ENCODE peak calls at places on chromosomes 3 and 15, in seven cellular contexts. A is stimulated activated CD4-positive, alpha-beta T cell treated with anti-CD3 and anti-CD28 coated beads, Interleukin-15, amount 100 ng/mL, for 1 hour; T is foreskin fibroblast; W is EL; K is HuH-7.5; Q is GM23248; G is ACHN. M is an unnamed sample.

GRCh38 chr15:41585140-41586047 is 26.4 kb downstream of the TYRO3 start:
- DNase-seq in A (peak), T (peak), W (peak), K (no peak), Q (peak), G (peak), M (peak)

GRCh38 chr15:63908281-63908680 is 74.5 kb upstream of the HERC1 start:
- DNase-seq in A (no peak), T (no peak), W (no peak), K (no peak), Q (no peak), G (no peak), M (no peak)

GRCh38 chr15:89490550-89491315 is 5.7 kb downstream of the RHCG start:
- DNase-seq in A (no peak), T (no peak), W (no peak), K (no peak), Q (no peak), G (no peak), M (no peak)

GRCh38 chr3:177110308-177111254 is 86.7 kb downstream of the TBL1XR1 start:
- DNase-seq in A (no peak), T (no peak), W (no peak), K (no peak), Q (no peak), G (no peak), M (no peak)

GRCh38 chr3:10926831-10927521 is 65.6 kb upstream of the SLC6A1 start:
- DNase-seq in A (no peak), T (no peak), W (no peak), K (no peak), Q (peak), G (no peak), M (no peak)

GRCh38 chr15:71256934-71257333 is 141.7 kb downstream of the THSD4 start:
- DNase-seq in A (no peak), T (no peak), W (no peak), K (no peak), Q (no peak), G (no peak), M (peak)

GRCh38 chr3:183032904-183033555 is 52.7 kb upstream of the DCUN1D1 start:
- DNase-seq in A (no peak), T (no peak), W (no peak), K (no peak), Q (no peak), G (no peak), M (no peak)

GRCh38 chr3:71066356-71066755 is 517.2 kb downstream of the FOXP1 start:
- DNase-seq in A (no peak), T (no peak), W (no peak), K (no peak), Q (no peak), G (peak), M (no peak)

GRCh38 chr3:78050276-78051080 is 1010.6 kb downstream of the ROBO2 start:
- DNase-seq in A (no peak), T (peak), W (peak), K (no peak), Q (peak), G (peak), M (no peak)

GRCh38 chr15:81480645-81481053 is 106.6 kb upstream of the TMC3 start:
- DNase-seq in A (no peak), T (peak), W (peak), K (no peak), Q (peak), G (peak), M (peak)

GRCh38 chr15:83430436-83430835 is 16.7 kb upstream of the SH3GL3 start:
- DNase-seq in A (no peak), T (no peak), W (no peak), K (no peak), Q (no peak), G (no peak), M (no peak)

GRCh38 chr3:39426321-39426720 is 19.8 kb downstream of the RPSA start:
- DNase-seq in A (no peak), T (no peak), W (no peak), K (no peak), Q (no peak), G (no peak), M (no peak)

GRCh38 chr3:11719406-11720219 is 75.9 kb upstream of the VGLL4 start:
- DNase-seq in A (peak), T (peak), W (peak), K (peak), Q (peak), G (peak), M (peak)

GRCh38 chr3:53506110-53506762 is 11.8 kb downstream of the CACNA1D start:
- DNase-seq in A (no peak), T (no peak), W (no peak), K (no peak), Q (no peak), G (no peak), M (no peak)

GRCh38 chr15:92655178-92655995 is at the start of gene FAM174B:
- DNase-seq in A (peak), T (peak), W (peak), K (peak), Q (peak), G (no peak), M (no peak)

GRCh38 chr15:74208901-74209559 is 6.4 kb upstream of the STRA6 start:
- DNase-seq in A (no peak), T (no peak), W (peak), K (no peak), Q (no peak), G (peak), M (no peak)

GRCh38 chr3:69410301-69410700 is 24.4 kb upstream of the FRMD4B start:
- DNase-seq in A (peak), T (peak), W (peak), K (no peak), Q (peak), G (peak), M (peak)

GRCh38 chr15:60438626-60439025 is 40.3 kb downstream of the ICE2 start:
- DNase-seq in A (no peak), T (no peak), W (no peak), K (no peak), Q (no peak), G (no peak), M (no peak)

GRCh38 chr3:39435006-39435748 is 28.7 kb downstream of the RPSA start:
- DNase-seq in A (no peak), T (no peak), W (no peak), K (no peak), Q (no peak), G (no peak), M (no peak)

GRCh38 chr15:68552773-68553172 is 26.0 kb upstream of the CORO2B start:
- DNase-seq in A (no peak), T (peak), W (peak), K (no peak), Q (peak), G (no peak), M (no peak)

GRCh38 chr3:22937536-22937935 is 265.6 kb upstream of the UBE2E2 start:
- DNase-seq in A (no peak), T (peak), W (no peak), K (no peak), Q (no peak), G (no peak), M (no peak)

GRCh38 chr3:150545419-150546225 is 674 bp downstream of the SERP1 start:
- DNase-seq in A (peak), T (no peak), W (peak), K (no peak), Q (peak), G (peak), M (no peak)

GRCh38 chr3:183500981-183501704 is 54.4 kb downstream of the KLHL6 start:
- DNase-seq in A (no peak), T (no peak), W (no peak), K (no peak), Q (no peak), G (no peak), M (no peak)

GRCh38 chr3:38108649-38109579 is 28.0 kb downstream of the ACAA1 start:
- DNase-seq in A (no peak), T (no peak), W (no peak), K (no peak), Q (no peak), G (no peak), M (no peak)

M was measured in SK-MEL-5.